ENCODE peak calls at places on chromosomes 2 and 18, in eight cellular contexts. One of them, this sample, is unnamed.

GRCh38 chr2:1846046-1847015 is 102.0 kb upstream of the PXDN start:
- DNase-seq in stomach: no peak
- DNase-seq in endodermal cell: no peak
- DNase-seq in breast epithelium: no peak
- DNase-seq in OCI-LY7: no peak
- DNase-seq in adrenal gland: no peak
- DNase-seq in IMR-90: no peak
- DNase-seq in fibroblast of pulmonary artery: no peak
- DNase-seq in this sample: no peak

GRCh38 chr18:48036641-48037421 is 106.4 kb upstream of the SMAD2 start:
- DNase-seq in stomach: peak; percentile 24
- DNase-seq in endodermal cell: peak; percentile 41
- DNase-seq in breast epithelium: peak; percentile 12
- DNase-seq in OCI-LY7: no peak
- DNase-seq in adrenal gland: peak; percentile 35
- DNase-seq in IMR-90: no peak
- DNase-seq in fibroblast of pulmonary artery: no peak
- DNase-seq in this sample: no peak

GRCh38 chr18:79129120-79129519 is 59.9 kb downstream of the ATP9B start:
- DNase-seq in stomach: no peak
- DNase-seq in endodermal cell: no peak
- DNase-seq in breast epithelium: no peak
- DNase-seq in OCI-LY7: no peak
- DNase-seq in adrenal gland: no peak
- DNase-seq in IMR-90: no peak
- DNase-seq in fibroblast of pulmonary artery: no peak
- DNase-seq in this sample: no peak

GRCh38 chr18:63758616-63759015 is 16.6 kb upstream of the SERPINB7 start:
- DNase-seq in stomach: no peak
- DNase-seq in endodermal cell: no peak
- DNase-seq in breast epithelium: no peak
- DNase-seq in OCI-LY7: no peak
- DNase-seq in adrenal gland: no peak
- DNase-seq in IMR-90: no peak
- DNase-seq in fibroblast of pulmonary artery: no peak
- DNase-seq in this sample: peak; percentile 34

GRCh38 chr2:102436284-102436683 is 13.3 kb downstream of the IL18RAP start:
- DNase-seq in stomach: no peak
- DNase-seq in endodermal cell: no peak
- DNase-seq in breast epithelium: no peak
- DNase-seq in OCI-LY7: no peak
- DNase-seq in adrenal gland: no peak
- DNase-seq in IMR-90: peak; percentile 63
- DNase-seq in fibroblast of pulmonary artery: peak; percentile 49
- DNase-seq in this sample: peak; percentile 56

GRCh38 chr2:185628985-185629384 is 109.6 kb upstream of the FSIP2 start:
- DNase-seq in stomach: no peak
- DNase-seq in endodermal cell: peak; percentile 91
- DNase-seq in breast epithelium: no peak
- DNase-seq in OCI-LY7: peak; percentile 17
- DNase-seq in adrenal gland: peak; percentile 31
- DNase-seq in IMR-90: no peak
- DNase-seq in fibroblast of pulmonary artery: no peak
- DNase-seq in this sample: no peak

GRCh38 chr2:113282747-113283533 is 4.2 kb upstream of the PAX8 start:
- DNase-seq in stomach: peak; percentile 80
- DNase-seq in endodermal cell: peak; percentile 77
- DNase-seq in breast epithelium: no peak
- DNase-seq in OCI-LY7: no peak
- DNase-seq in adrenal gland: peak; percentile 88
- DNase-seq in IMR-90: peak; percentile 4
- DNase-seq in fibroblast of pulmonary artery: no peak
- DNase-seq in this sample: peak; percentile 25

GRCh38 chr2:180707867-180708205 is 272.6 kb upstream of the UBE2E3 start:
- DNase-seq in stomach: no peak
- DNase-seq in endodermal cell: no peak
- DNase-seq in breast epithelium: no peak
- DNase-seq in OCI-LY7: no peak
- DNase-seq in adrenal gland: no peak
- DNase-seq in IMR-90: peak; percentile 92
- DNase-seq in fibroblast of pulmonary artery: peak; percentile 96
- DNase-seq in this sample: peak; percentile 88

GRCh38 chr2:175807031-175807873 is 194.8 kb downstream of the LNPK start:
- DNase-seq in stomach: no peak
- DNase-seq in endodermal cell: no peak
- DNase-seq in breast epithelium: no peak
- DNase-seq in OCI-LY7: no peak
- DNase-seq in adrenal gland: no peak
- DNase-seq in IMR-90: peak; percentile 16
- DNase-seq in fibroblast of pulmonary artery: no peak
- DNase-seq in this sample: no peak

GRCh38 chr18:61998957-61999356 is 106.2 kb upstream of the RNF152 start:
- DNase-seq in stomach: no peak
- DNase-seq in endodermal cell: no peak
- DNase-seq in breast epithelium: no peak
- DNase-seq in OCI-LY7: no peak
- DNase-seq in adrenal gland: no peak
- DNase-seq in IMR-90: peak; percentile 94
- DNase-seq in fibroblast of pulmonary artery: peak; percentile 88
- DNase-seq in this sample: peak; percentile 78

GRCh38 chr2:166104773-166105172 is 23.0 kb downstream of the SCN1A start:
- DNase-seq in stomach: no peak
- DNase-seq in endodermal cell: no peak
- DNase-seq in breast epithelium: no peak
- DNase-seq in OCI-LY7: no peak
- DNase-seq in adrenal gland: no peak
- DNase-seq in IMR-90: no peak
- DNase-seq in fibroblast of pulmonary artery: peak; percentile 43
- DNase-seq in this sample: no peak

GRCh38 chr2:166104084-166104483 is 23.7 kb downstream of the SCN1A start:
- DNase-seq in stomach: no peak
- DNase-seq in endodermal cell: no peak
- DNase-seq in breast epithelium: no peak
- DNase-seq in OCI-LY7: no peak
- DNase-seq in adrenal gland: no peak
- DNase-seq in IMR-90: no peak
- DNase-seq in fibroblast of pulmonary artery: no peak
- DNase-seq in this sample: no peak

GRCh38 chr2:166112193-166112605 is 15.6 kb downstream of the SCN1A start:
- DNase-seq in stomach: no peak
- DNase-seq in endodermal cell: no peak
- DNase-seq in breast epithelium: no peak
- DNase-seq in OCI-LY7: no peak
- DNase-seq in adrenal gland: no peak
- DNase-seq in IMR-90: peak; percentile 66
- DNase-seq in fibroblast of pulmonary artery: no peak
- DNase-seq in this sample: peak; percentile 9

GRCh38 chr2:166106431-166107015 is 21.3 kb downstream of the SCN1A start:
- DNase-seq in stomach: no peak
- DNase-seq in endodermal cell: peak; percentile 61
- DNase-seq in breast epithelium: no peak
- DNase-seq in OCI-LY7: peak; percentile 17
- DNase-seq in adrenal gland: no peak
- DNase-seq in IMR-90: peak; percentile 23
- DNase-seq in fibroblast of pulmonary artery: peak; percentile 73
- DNase-seq in this sample: peak; percentile 12
- TF ChIP-seq CTCF in stomach: no peak
- TF ChIP-seq CTCF in endodermal cell: peak; percentile 83
- TF ChIP-seq CTCF in breast epithelium: no peak
- TF ChIP-seq CTCF in OCI-LY7: peak; percentile 55
- TF ChIP-seq CTCF in adrenal gland: peak; percentile 9
- TF ChIP-seq CTCF in IMR-90: peak; percentile 45
- TF ChIP-seq CTCF in fibroblast of pulmonary artery: peak; percentile 79
- TF ChIP-seq CTCF in this sample: peak; percentile 49

GRCh38 chr2:5453648-5454390 is 238.4 kb upstream of the SOX11 start:
- DNase-seq in stomach: no peak
- DNase-seq in endodermal cell: peak; percentile 56
- DNase-seq in breast epithelium: no peak
- DNase-seq in OCI-LY7: no peak
- DNase-seq in adrenal gland: no peak
- DNase-seq in IMR-90: peak; percentile 31
- DNase-seq in fibroblast of pulmonary artery: no peak
- DNase-seq in this sample: peak; percentile 82
- H3K4me3 ChIP-seq in stomach: no peak overlapping the region
- H3K4me3 ChIP-seq in endodermal cell: no peak overlapping the region
- H3K4me3 ChIP-seq in breast epithelium: no peak overlapping the region
- H3K4me3 ChIP-seq in OCI-LY7: no peak overlapping the region
- H3K4me3 ChIP-seq in adrenal gland: no peak overlapping the region
- H3K4me3 ChIP-seq in IMR-90: no peak overlapping the region
- H3K4me3 ChIP-seq in fibroblast of pulmonary artery: no peak overlapping the region
- H3K4me3 ChIP-seq in this sample: no peak overlapping the region

GRCh38 chr2:216110620-216111019 is 1.5 kb downstream of the XRCC5 start:
- DNase-seq in stomach: no peak
- DNase-seq in endodermal cell: no peak
- DNase-seq in breast epithelium: no peak
- DNase-seq in OCI-LY7: no peak
- DNase-seq in adrenal gland: no peak
- DNase-seq in IMR-90: no peak
- DNase-seq in fibroblast of pulmonary artery: no peak
- DNase-seq in this sample: no peak

GRCh38 chr2:216108967-216109921 is at the start of gene XRCC5:
- DNase-seq in stomach: peak; percentile 99
- DNase-seq in endodermal cell: peak; percentile 99
- DNase-seq in breast epithelium: peak; percentile 97
- DNase-seq in OCI-LY7: peak; percentile 98
- DNase-seq in adrenal gland: peak; percentile 99
- DNase-seq in IMR-90: peak; percentile 96
- DNase-seq in fibroblast of pulmonary artery: peak; percentile 98
- DNase-seq in this sample: peak; percentile 97

GRCh38 chr2:216111122-216111521 is 2.0 kb downstream of the XRCC5 start:
- DNase-seq in stomach: no peak
- DNase-seq in endodermal cell: peak; percentile 13
- DNase-seq in breast epithelium: no peak
- DNase-seq in OCI-LY7: no peak
- DNase-seq in adrenal gland: no peak
- DNase-seq in IMR-90: no peak
- DNase-seq in fibroblast of pulmonary artery: no peak
- DNase-seq in this sample: no peak

GRCh38 chr2:216108310-216108966 is 710 bp upstream of the XRCC5 start:
- DNase-seq in stomach: no peak
- DNase-seq in endodermal cell: peak; percentile 61
- DNase-seq in breast epithelium: no peak
- DNase-seq in OCI-LY7: peak; percentile 16
- DNase-seq in adrenal gland: peak; percentile 25
- DNase-seq in IMR-90: no peak
- DNase-seq in fibroblast of pulmonary artery: no peak
- DNase-seq in this sample: peak; percentile 14

DNA sequence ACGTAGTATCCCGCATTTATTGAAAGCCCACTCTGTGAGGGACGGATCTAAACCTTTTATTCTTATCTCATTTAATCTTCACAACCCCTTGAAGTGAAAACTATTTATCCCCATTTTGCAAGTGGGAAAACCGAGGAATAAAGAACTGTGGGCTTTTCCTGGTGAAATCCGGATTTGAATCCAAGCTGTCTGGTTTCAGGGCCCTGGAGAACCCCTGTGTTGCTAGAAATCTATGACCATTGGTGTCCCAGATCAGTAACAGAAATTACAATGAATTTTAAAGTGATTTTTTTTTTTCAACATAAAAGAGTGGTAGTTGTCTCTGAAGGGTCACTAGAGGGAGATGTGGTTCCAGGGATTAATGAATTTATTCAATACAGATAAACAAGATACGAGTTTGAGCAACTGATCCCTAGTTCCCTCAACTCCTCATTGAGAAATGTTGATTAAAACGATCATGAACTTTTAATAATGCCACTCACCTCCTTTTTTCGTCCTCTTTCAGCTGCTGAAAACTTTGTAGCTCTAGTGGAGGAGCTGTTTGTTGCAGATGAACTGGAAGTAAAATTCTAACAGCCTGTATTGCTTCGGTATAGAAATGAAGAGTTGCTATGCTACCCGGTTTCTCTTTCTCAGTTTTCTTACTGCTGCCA is 940 bp downstream of the XRCC5 start:
- DNase-seq in stomach: no peak
- DNase-seq in endodermal cell: peak; percentile 39
- DNase-seq in breast epithelium: no peak
- DNase-seq in OCI-LY7: peak; percentile 56
- DNase-seq in adrenal gland: no peak
- DNase-seq in IMR-90: peak; percentile 75
- DNase-seq in fibroblast of pulmonary artery: peak; percentile 69
- DNase-seq in this sample: peak; percentile 67
- TF ChIP-seq CTCF in stomach: no peak
- TF ChIP-seq CTCF in endodermal cell: peak; percentile 80
- TF ChIP-seq CTCF in breast epithelium: peak; percentile 12
- TF ChIP-seq CTCF in OCI-LY7: peak; percentile 84
- TF ChIP-seq CTCF in adrenal gland: peak; percentile 71
- TF ChIP-seq CTCF in IMR-90: peak; percentile 70
- TF ChIP-seq CTCF in fibroblast of pulmonary artery: peak; percentile 58
- TF ChIP-seq CTCF in this sample: peak; percentile 47

DNA sequence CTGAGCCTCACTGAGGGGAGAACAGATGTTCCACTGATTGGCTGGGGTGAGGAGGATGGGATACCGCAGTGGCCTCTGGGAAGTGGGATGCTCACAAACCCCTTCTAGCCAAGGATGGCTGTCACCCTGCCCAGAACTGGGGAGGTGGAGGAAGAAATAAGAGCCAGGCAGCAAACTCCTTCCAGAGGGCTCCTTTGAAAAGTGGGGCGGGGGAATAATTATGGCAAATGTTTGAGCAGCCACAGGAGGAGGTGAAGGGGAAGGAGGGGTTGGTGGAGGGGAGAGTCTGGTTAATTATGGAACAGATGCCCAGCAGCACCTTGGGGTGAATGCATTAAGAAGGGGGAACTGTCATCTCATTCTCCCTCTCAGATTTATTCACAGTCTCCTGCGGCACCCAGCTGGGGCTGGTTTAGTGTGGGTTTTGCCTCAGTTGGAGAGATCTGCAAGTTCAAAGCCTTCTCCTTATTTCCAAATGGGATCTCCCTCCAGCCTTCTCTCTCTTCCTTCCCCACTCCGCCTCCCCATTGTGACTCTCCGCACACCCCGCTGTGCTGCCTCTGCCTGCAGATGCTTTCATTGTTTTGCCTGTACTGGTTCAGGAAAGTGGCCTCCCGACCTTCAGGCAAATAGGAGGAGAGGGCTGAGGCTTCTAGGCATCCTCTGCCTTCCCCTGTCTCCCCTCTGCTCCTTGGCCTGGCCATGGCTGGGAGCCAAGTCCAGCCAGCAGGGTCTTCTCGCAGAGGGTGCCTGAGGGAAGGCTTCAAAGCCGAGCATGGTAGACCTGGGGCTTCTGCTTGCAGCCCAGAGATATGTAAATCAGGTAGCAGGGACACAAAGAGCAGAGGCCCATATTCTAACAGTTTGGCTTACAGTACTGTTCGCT is 457.2 kb upstream of the MEX3C start:
- DNase-seq in stomach: no peak
- DNase-seq in endodermal cell: peak; percentile 96
- DNase-seq in breast epithelium: no peak
- DNase-seq in OCI-LY7: no peak
- DNase-seq in adrenal gland: no peak
- DNase-seq in IMR-90: no peak
- DNase-seq in fibroblast of pulmonary artery: no peak
- DNase-seq in this sample: no peak
- H3K4me3 ChIP-seq in stomach: no peak overlapping the region
- H3K4me3 ChIP-seq in endodermal cell: peak overlapping the region; percentile 41
- H3K4me3 ChIP-seq in breast epithelium: no peak overlapping the region
- H3K4me3 ChIP-seq in OCI-LY7: no peak overlapping the region
- H3K4me3 ChIP-seq in adrenal gland: no peak overlapping the region
- H3K4me3 ChIP-seq in IMR-90: no peak overlapping the region
- H3K4me3 ChIP-seq in fibroblast of pulmonary artery: no peak overlapping the region
- H3K4me3 ChIP-seq in this sample: no peak overlapping the region

GRCh38 chr2:169676357-169676756 is 17.8 kb downstream of the CFAP210 start:
- DNase-seq in stomach: no peak
- DNase-seq in endodermal cell: no peak
- DNase-seq in breast epithelium: no peak
- DNase-seq in OCI-LY7: peak; percentile 17
- DNase-seq in adrenal gland: no peak
- DNase-seq in IMR-90: no peak
- DNase-seq in fibroblast of pulmonary artery: no peak
- DNase-seq in this sample: no peak
- TF ChIP-seq CTCF in stomach: no peak
- TF ChIP-seq CTCF in endodermal cell: peak; percentile 75
- TF ChIP-seq CTCF in breast epithelium: no peak
- TF ChIP-seq CTCF in OCI-LY7: peak; percentile 75
- TF ChIP-seq CTCF in adrenal gland: no peak
- TF ChIP-seq CTCF in IMR-90: no peak
- TF ChIP-seq CTCF in fibroblast of pulmonary artery: peak; percentile 12
- TF ChIP-seq CTCF in this sample: no peak

This sample was measured in astrocyte of the spinal cord.